ENCODE peak calls at places on chromosomes 4 and X, in nine cellular contexts. One of them, this sample, is unnamed. For H3K4me1, the result is how much of the 10 kb centered on the place peaks cover.

GRCh38 chrX:104310084-104310483 is 55.4 kb upstream of the ESX1 start:
- DNase-seq in mesenchymal stem cell: peak
- DNase-seq in neuronal stem cell: no peak
- DNase-seq in astrocyte: peak
- DNase-seq in HCT116: no peak
- DNase-seq in DND-41: no peak
- DNase-seq in GM23248: peak
- DNase-seq in mammary epithelial cell: peak
- DNase-seq in Karpas-422: peak
- DNase-seq in this sample: no peak

GRCh38 chrX:37603938-37604409 is 32.5 kb downstream of the LANCL3 start:
- DNase-seq in mammary epithelial cell: peak
- DNase-seq in HCT116: no peak
- DNase-seq in DND-41: no peak
- DNase-seq in Karpas-422: no peak
- DNase-seq in astrocyte: no peak
- DNase-seq in neuronal stem cell: no peak
- DNase-seq in GM23248: no peak
- DNase-seq in mesenchymal stem cell: no peak
- DNase-seq in this sample: no peak

GRCh38 chrX:136159615-136160025 is 12.3 kb downstream of the FHL1 start:
- DNase-seq in Karpas-422: no peak
- DNase-seq in mammary epithelial cell: no peak
- DNase-seq in GM23248: no peak
- DNase-seq in astrocyte: no peak
- DNase-seq in neuronal stem cell: no peak
- DNase-seq in mesenchymal stem cell: no peak
- DNase-seq in DND-41: no peak
- DNase-seq in HCT116: no peak
- DNase-seq in this sample: no peak

GRCh38 chrX:73562458-73562857 is 539 bp upstream of the CHIC1 start:
- DNase-seq in mesenchymal stem cell: no peak
- DNase-seq in mammary epithelial cell: no peak
- DNase-seq in HCT116: no peak
- DNase-seq in astrocyte: peak
- DNase-seq in neuronal stem cell: no peak
- DNase-seq in Karpas-422: peak
- DNase-seq in GM23248: no peak
- DNase-seq in DND-41: no peak
- DNase-seq in this sample: peak

GRCh38 chrX:138930546-138930945 is 219.0 kb upstream of the FGF13 start:
- DNase-seq in HCT116: no peak
- DNase-seq in DND-41: no peak
- DNase-seq in mammary epithelial cell: no peak
- DNase-seq in astrocyte: no peak
- DNase-seq in Karpas-422: no peak
- DNase-seq in neuronal stem cell: no peak
- DNase-seq in GM23248: no peak
- DNase-seq in mesenchymal stem cell: no peak
- DNase-seq in this sample: no peak

GRCh38 chr4:3257125-3257690 is 8.2 kb downstream of the MSANTD1 start:
- DNase-seq in mesenchymal stem cell: no peak
- DNase-seq in Karpas-422: no peak
- DNase-seq in neuronal stem cell: no peak
- DNase-seq in DND-41: no peak
- DNase-seq in mammary epithelial cell: peak
- DNase-seq in GM23248: no peak
- DNase-seq in HCT116: no peak
- DNase-seq in astrocyte: no peak
- DNase-seq in this sample: peak

GRCh38 chrX:113959912-113960626 is 623.8 kb upstream of the HTR2C start:
- DNase-seq in HCT116: no peak
- DNase-seq in mesenchymal stem cell: no peak
- DNase-seq in astrocyte: no peak
- DNase-seq in neuronal stem cell: peak
- DNase-seq in DND-41: no peak
- DNase-seq in GM23248: no peak
- DNase-seq in Karpas-422: no peak
- DNase-seq in mammary epithelial cell: no peak
- DNase-seq in this sample: no peak

GRCh38 chr4:620201-620600 is 5.2 kb upstream of the PDE6B start:
- DNase-seq in mesenchymal stem cell: no peak
- DNase-seq in GM23248: no peak
- DNase-seq in Karpas-422: no peak
- DNase-seq in mammary epithelial cell: no peak
- DNase-seq in astrocyte: no peak
- DNase-seq in HCT116: no peak
- DNase-seq in neuronal stem cell: no peak
- DNase-seq in DND-41: no peak
- DNase-seq in this sample: peak

GRCh38 chrX:139930923-139931645 is 1.8 kb downstream of the ATP11C start:
- DNase-seq in GM23248: peak
- DNase-seq in mammary epithelial cell: peak
- DNase-seq in DND-41: peak
- DNase-seq in HCT116: no peak
- DNase-seq in astrocyte: no peak
- DNase-seq in mesenchymal stem cell: peak
- DNase-seq in neuronal stem cell: no peak
- DNase-seq in Karpas-422: peak
- DNase-seq in this sample: peak

GRCh38 chrX:74421181-74422028 is at the start of gene SLC16A2:
- DNase-seq in mesenchymal stem cell: peak
- DNase-seq in Karpas-422: no peak
- DNase-seq in mammary epithelial cell: peak
- DNase-seq in neuronal stem cell: peak
- DNase-seq in HCT116: no peak
- DNase-seq in DND-41: peak
- DNase-seq in GM23248: peak
- DNase-seq in astrocyte: peak
- DNase-seq in this sample: peak

GRCh38 chrX:4451591-4451990 is 738.1 kb upstream of the PRKX start:
- DNase-seq in mesenchymal stem cell: no peak
- DNase-seq in mammary epithelial cell: no peak
- DNase-seq in GM23248: no peak
- DNase-seq in neuronal stem cell: no peak
- DNase-seq in HCT116: no peak
- DNase-seq in Karpas-422: no peak
- DNase-seq in DND-41: no peak
- DNase-seq in astrocyte: no peak
- DNase-seq in this sample: no peak

GRCh38 chr4:138663883-138664282 is 351.7 kb upstream of the NOCT start:
- DNase-seq in neuronal stem cell: no peak
- DNase-seq in mesenchymal stem cell: no peak
- DNase-seq in HCT116: no peak
- DNase-seq in GM23248: peak
- DNase-seq in DND-41: no peak
- DNase-seq in astrocyte: no peak
- DNase-seq in Karpas-422: no peak
- DNase-seq in mammary epithelial cell: no peak
- DNase-seq in this sample: no peak

GRCh38 chr4:78155616-78156105 is 98.5 kb downstream of the FRAS1 start:
- DNase-seq in neuronal stem cell: no peak
- DNase-seq in HCT116: peak
- DNase-seq in mammary epithelial cell: no peak
- DNase-seq in Karpas-422: no peak
- DNase-seq in astrocyte: peak
- DNase-seq in DND-41: no peak
- DNase-seq in GM23248: no peak
- DNase-seq in mesenchymal stem cell: no peak
- DNase-seq in this sample: no peak

GRCh38 chr4:138910914-138911336 is 104.7 kb upstream of the NOCT start:
- DNase-seq in Karpas-422: no peak
- DNase-seq in astrocyte: peak
- DNase-seq in GM23248: peak
- DNase-seq in neuronal stem cell: peak
- DNase-seq in DND-41: no peak
- DNase-seq in mammary epithelial cell: peak
- DNase-seq in mesenchymal stem cell: peak
- DNase-seq in HCT116: no peak
- DNase-seq in this sample: no peak

GRCh38 chr4:187415227-187415626 is 580.3 kb upstream of the ZFP42 start:
- DNase-seq in mesenchymal stem cell: no peak
- DNase-seq in DND-41: no peak
- DNase-seq in HCT116: no peak
- DNase-seq in neuronal stem cell: no peak
- DNase-seq in mammary epithelial cell: no peak
- DNase-seq in astrocyte: no peak
- DNase-seq in GM23248: no peak
- DNase-seq in Karpas-422: no peak
- DNase-seq in this sample: no peak

GRCh38 chrX:132023117-132023895 is at the start of gene STK26:
- DNase-seq in HCT116: peak
- DNase-seq in neuronal stem cell: peak
- DNase-seq in Karpas-422: peak
- DNase-seq in DND-41: peak
- DNase-seq in GM23248: peak
- DNase-seq in mammary epithelial cell: peak
- DNase-seq in astrocyte: peak
- DNase-seq in mesenchymal stem cell: peak
- DNase-seq in this sample: peak

GRCh38 chr4:151688003-151688784 is 72.6 kb downstream of the GATB start:
- DNase-seq in mesenchymal stem cell: peak
- DNase-seq in Karpas-422: no peak
- DNase-seq in mammary epithelial cell: no peak
- DNase-seq in GM23248: peak
- DNase-seq in neuronal stem cell: no peak
- DNase-seq in DND-41: no peak
- DNase-seq in astrocyte: peak
- DNase-seq in HCT116: no peak
- DNase-seq in this sample: peak
- H3K4me1 ChIP-seq in mesenchymal stem cell: under half
- H3K4me1 ChIP-seq in Karpas-422: under half
- H3K4me1 ChIP-seq in mammary epithelial cell: under half
- H3K4me1 ChIP-seq in GM23248: under half
- H3K4me1 ChIP-seq in neuronal stem cell: under half
- H3K4me1 ChIP-seq in DND-41: under half
- H3K4me1 ChIP-seq in astrocyte: under half
- H3K4me1 ChIP-seq in HCT116: under half
- H3K4me1 ChIP-seq in this sample: under half

DNA sequence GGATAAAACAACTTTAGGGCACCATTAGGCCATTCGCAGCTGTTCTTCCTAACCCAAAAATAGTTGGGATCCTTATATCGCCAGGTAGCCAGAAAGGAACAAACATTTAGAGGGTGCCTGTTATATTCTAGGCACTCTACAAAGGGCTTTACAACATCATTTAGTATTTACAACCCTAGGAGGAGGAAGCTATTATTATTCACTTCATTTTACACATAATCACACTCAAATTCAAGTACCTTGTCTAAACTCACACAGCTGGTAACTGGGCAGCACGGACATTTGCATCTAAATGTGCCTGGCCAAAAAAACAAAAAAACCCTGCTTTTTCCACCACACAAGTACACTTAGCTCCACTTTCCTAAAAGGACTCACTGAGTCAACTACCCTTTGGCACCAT is 18.4 kb upstream of the SAT1 start:
- DNase-seq in mesenchymal stem cell: no peak
- DNase-seq in Karpas-422: no peak
- DNase-seq in GM23248: no peak
- DNase-seq in DND-41: no peak
- DNase-seq in astrocyte: no peak
- DNase-seq in neuronal stem cell: no peak
- DNase-seq in HCT116: no peak
- DNase-seq in mammary epithelial cell: no peak
- DNase-seq in this sample: no peak
- H3K4me3 ChIP-seq in mesenchymal stem cell: no peak
- H3K4me3 ChIP-seq in Karpas-422: no peak
- H3K4me3 ChIP-seq in GM23248: no peak
- H3K4me3 ChIP-seq in DND-41: no peak
- H3K4me3 ChIP-seq in astrocyte: no peak
- H3K4me3 ChIP-seq in neuronal stem cell: no peak
- H3K4me3 ChIP-seq in HCT116: no peak
- H3K4me3 ChIP-seq in mammary epithelial cell: no peak
- H3K4me3 ChIP-seq in this sample: no peak

GRCh38 chr4:128811571-128812359 is 2.3 kb downstream of the JADE1 start:
- DNase-seq in astrocyte: peak
- DNase-seq in mesenchymal stem cell: peak
- DNase-seq in Karpas-422: peak
- DNase-seq in GM23248: peak
- DNase-seq in HCT116: peak
- DNase-seq in DND-41: peak
- DNase-seq in mammary epithelial cell: peak
- DNase-seq in neuronal stem cell: peak
- DNase-seq in this sample: peak

GRCh38 chr4:128810871-128811570 is 1.5 kb downstream of the JADE1 start:
- DNase-seq in mesenchymal stem cell: peak
- DNase-seq in mammary epithelial cell: peak
- DNase-seq in neuronal stem cell: peak
- DNase-seq in HCT116: peak
- DNase-seq in GM23248: peak
- DNase-seq in Karpas-422: peak
- DNase-seq in DND-41: peak
- DNase-seq in astrocyte: peak
- DNase-seq in this sample: peak

GRCh38 chr4:128810331-128810870 is 901 bp downstream of the JADE1 start:
- DNase-seq in astrocyte: peak
- DNase-seq in DND-41: peak
- DNase-seq in neuronal stem cell: no peak
- DNase-seq in mesenchymal stem cell: peak
- DNase-seq in Karpas-422: peak
- DNase-seq in mammary epithelial cell: no peak
- DNase-seq in HCT116: peak
- DNase-seq in GM23248: peak
- DNase-seq in this sample: peak

GRCh38 chr4:128812360-128812958 is 3.0 kb downstream of the JADE1 start:
- DNase-seq in neuronal stem cell: peak
- DNase-seq in HCT116: peak
- DNase-seq in DND-41: no peak
- DNase-seq in mammary epithelial cell: peak
- DNase-seq in Karpas-422: peak
- DNase-seq in astrocyte: peak
- DNase-seq in mesenchymal stem cell: peak
- DNase-seq in GM23248: peak
- DNase-seq in this sample: peak

GRCh38 chr4:128809477-128810330 is at the start of gene JADE1:
- DNase-seq in Karpas-422: peak
- DNase-seq in GM23248: peak
- DNase-seq in mammary epithelial cell: peak
- DNase-seq in mesenchymal stem cell: peak
- DNase-seq in DND-41: peak
- DNase-seq in astrocyte: peak
- DNase-seq in neuronal stem cell: peak
- DNase-seq in HCT116: peak
- DNase-seq in this sample: peak
- H2AFZ ChIP-seq in Karpas-422: peak
- H2AFZ ChIP-seq in GM23248: peak
- H2AFZ ChIP-seq in mammary epithelial cell: peak
- H2AFZ ChIP-seq in mesenchymal stem cell: peak
- H2AFZ ChIP-seq in DND-41: peak
- H2AFZ ChIP-seq in astrocyte: peak
- H2AFZ ChIP-seq in neuronal stem cell: peak
- H2AFZ ChIP-seq in HCT116: peak
- H2AFZ ChIP-seq in this sample: peak

GRCh38 chr4:110865611-110866254 is 242.9 kb upstream of the PITX2 start:
- DNase-seq in Karpas-422: no peak
- DNase-seq in GM23248: peak
- DNase-seq in DND-41: no peak
- DNase-seq in astrocyte: peak
- DNase-seq in mammary epithelial cell: no peak
- DNase-seq in neuronal stem cell: no peak
- DNase-seq in HCT116: no peak
- DNase-seq in mesenchymal stem cell: no peak
- DNase-seq in this sample: no peak

GRCh38 chr4:110860125-110860524 is 237.2 kb upstream of the PITX2 start:
- DNase-seq in mammary epithelial cell: no peak
- DNase-seq in GM23248: no peak
- DNase-seq in Karpas-422: no peak
- DNase-seq in astrocyte: no peak
- DNase-seq in DND-41: no peak
- DNase-seq in mesenchymal stem cell: no peak
- DNase-seq in HCT116: no peak
- DNase-seq in neuronal stem cell: no peak
- DNase-seq in this sample: no peak

GRCh38 chr4:110860901-110861300 is 238.0 kb upstream of the PITX2 start:
- DNase-seq in Karpas-422: no peak
- DNase-seq in mammary epithelial cell: no peak
- DNase-seq in neuronal stem cell: no peak
- DNase-seq in astrocyte: no peak
- DNase-seq in HCT116: no peak
- DNase-seq in DND-41: no peak
- DNase-seq in GM23248: no peak
- DNase-seq in mesenchymal stem cell: no peak
- DNase-seq in this sample: no peak
- H3K4me1 ChIP-seq in Karpas-422: under half
- H3K4me1 ChIP-seq in mammary epithelial cell: under half
- H3K4me1 ChIP-seq in neuronal stem cell: under half
- H3K4me1 ChIP-seq in astrocyte: under half
- H3K4me1 ChIP-seq in HCT116: under half
- H3K4me1 ChIP-seq in DND-41: under half
- H3K4me1 ChIP-seq in GM23248: under half
- H3K4me1 ChIP-seq in mesenchymal stem cell: under half
- H3K4me1 ChIP-seq in this sample: under half